ENCODE peak calls at places on chromosomes 3 and 15, in ten cellular contexts. Z is lower lobe of right lung; U is retinal pigment epithelial cell; N is AG08396; Y is activated naive CD4-positive, alpha-beta T cell treated with anti-CD3 and anti-CD28 coated beads, Interleukin-2, amount 10 ng/mL, durations not matched to agents 7 days and 5 days; M is HCT116; P is left colon; F is CD8-positive, alpha-beta T cell; S is stimulated activated CD4-positive, alpha-beta T cell treated with anti-CD3 and anti-CD28 coated beads, Interleukin-1b, Interleukin-23, amount 100 ng/mL, for 24 hours; G is fibroblast of lung. L is an unnamed sample.

GRCh38 chr15:65399997-65400396 is 22.2 kb upstream of the IGDCC3 start:
- DNase-seq in S (no peak), U (no peak), Y (no peak), F (no peak), M (no peak), P (no peak), N (no peak), G (no peak), Z (no peak), L (no peak)

GRCh38 chr3:128289534-128289933 is 136.3 kb downstream of the EEFSEC start:
- DNase-seq in S (no peak), U (no peak), N (no peak), P (no peak), Z (no peak), Y (no peak), G (no peak), M (no peak), F (no peak), L (no peak)

GRCh38 chr3:153285194-153285641 is 123.2 kb downstream of the RAP2B start:
- DNase-seq in Y (no peak), N (peak), S (no peak), U (no peak), Z (no peak), M (no peak), P (no peak), F (no peak), G (peak), L (no peak)

GRCh38 chr3:184766555-184767261 is 45.3 kb upstream of the VPS8 start:
- DNase-seq in N (no peak), U (no peak), Y (peak), G (peak), F (no peak), P (peak), M (no peak), Z (no peak), S (no peak), L (no peak)

GRCh38 chr15:35519536-35520149 is 26.3 kb downstream of the DPH6 start:
- DNase-seq in N (no peak), F (no peak), U (no peak), M (peak), G (peak), P (no peak), Z (no peak), S (no peak), Y (no peak), L (peak)

GRCh38 chr3:52782412-52783210 is 5.2 kb downstream of the ITIH1 start:
- DNase-seq in U (no peak), P (no peak), G (no peak), M (no peak), N (no peak), F (no peak), Z (peak), Y (no peak), S (no peak), L (no peak)

GRCh38 chr3:101873619-101874018 is 24.3 kb downstream of the NFKBIZ start:
- DNase-seq in Z (no peak), F (no peak), M (no peak), Y (no peak), G (peak), P (no peak), U (no peak), N (peak), S (no peak), L (no peak)

GRCh38 chr3:59425942-59426341 is 376.1 kb upstream of the CFAP20DC start:
- DNase-seq in N (no peak), Y (peak), Z (no peak), F (peak), S (no peak), G (no peak), P (no peak), M (no peak), U (no peak), L (peak)

GRCh38 chr3:71356272-71356671 is 227.3 kb downstream of the FOXP1 start:
- DNase-seq in Z (no peak), N (no peak), S (no peak), M (no peak), F (no peak), G (no peak), U (no peak), P (no peak), Y (no peak), L (no peak)

GRCh38 chr15:83446904-83447708 is at the start of gene SH3GL3:
- DNase-seq in Y (peak), G (peak), N (peak), M (peak), P (peak), Z (peak), U (no peak), S (no peak), F (peak), L (peak)

GRCh38 chr3:117589454-117589853 is 879.9 kb downstream of the TUSC7 start:
- DNase-seq in N (no peak), G (no peak), P (no peak), F (no peak), M (no peak), U (no peak), S (no peak), Z (no peak), Y (no peak), L (no peak)

GRCh38 chr3:72606005-72606800 is 242.0 kb downstream of the SHQ1 start:
- DNase-seq in P (no peak), S (no peak), N (no peak), Z (no peak), Y (no peak), M (no peak), G (no peak), F (no peak), U (no peak), L (no peak)

GRCh38 chr3:119457260-119457659 is 6.2 kb downstream of the TMEM39A start:
- DNase-seq in P (no peak), U (no peak), G (peak), N (no peak), Z (no peak), M (no peak), Y (no peak), F (no peak), S (no peak), L (no peak)

GRCh38 chr3:12833226-12834161 is 7.9 kb downstream of the RPL32 start:
- DNase-seq in U (no peak), Z (no peak), Y (no peak), M (no peak), F (no peak), N (no peak), P (no peak), G (no peak), S (no peak), L (no peak)

GRCh38 chr15:69159805-69160140 is 662 bp upstream of the GLCE start:
- DNase-seq in S (no peak), Y (no peak), F (no peak), U (no peak), G (no peak), N (no peak), P (no peak), M (no peak), Z (no peak), L (no peak)

GRCh38 chr3:176919836-176920760 is 277.2 kb downstream of the TBL1XR1 start:
- DNase-seq in M (no peak), P (peak), F (no peak), G (peak), N (peak), Z (no peak), S (no peak), U (no peak), Y (no peak), L (no peak)

GRCh38 chr15:28919201-28919627 is 33.4 kb downstream of the APBA2 start:
- DNase-seq in F (peak), G (no peak), Z (peak), Y (peak), P (no peak), N (no peak), M (no peak), U (no peak), S (no peak), L (no peak)

GRCh38 chr15:99029358-99029871 is 21.8 kb upstream of the PGPEP1L start:
- DNase-seq in P (no peak), G (no peak), Z (no peak), M (no peak), F (no peak), N (no peak), S (no peak), Y (no peak), U (no peak), L (no peak)

GRCh38 chr3:51389423-51390183 is 1.5 kb upstream of the RBM15B start:
- DNase-seq in F (peak), M (no peak), P (peak), G (peak), N (peak), S (no peak), U (no peak), Z (peak), Y (peak), L (peak)

GRCh38 chr3:10599444-10599843 is 94.1 kb upstream of the ATP2B2 start:
- DNase-seq in Z (no peak), Y (no peak), S (no peak), U (no peak), G (no peak), N (no peak), M (no peak), P (no peak), F (no peak), L (no peak)

GRCh38 chr3:60056394-60056793 is 1006.6 kb upstream of the CFAP20DC start:
- DNase-seq in U (no peak), G (no peak), Y (peak), P (no peak), N (no peak), M (no peak), Z (no peak), S (no peak), F (no peak), L (peak)

GRCh38 chr15:32721594-32721993 is 3.8 kb downstream of the GREM1 start:
- DNase-seq in F (no peak), Z (no peak), N (no peak), P (no peak), G (no peak), M (no peak), U (no peak), Y (no peak), S (no peak), L (no peak)

GRCh38 chr15:77036537-77037474 is 34.1 kb downstream of the TSPAN3 start:
- DNase-seq in F (no peak), S (no peak), P (peak), U (no peak), N (no peak), G (no peak), Y (peak), M (no peak), Z (peak), L (no peak)

GRCh38 chr15:31977138-31977537 is 53.2 kb upstream of the CHRNA7 start:
- DNase-seq in N (no peak), P (no peak), F (no peak), S (no peak), M (no peak), G (no peak), Y (no peak), U (no peak), Z (no peak), L (no peak)

GRCh38 chr3:81955908-81956307 is 194.5 kb upstream of the GBE1 start:
- DNase-seq in Y (no peak), Z (no peak), N (no peak), S (no peak), G (no peak), P (no peak), U (no peak), F (no peak), M (no peak), L (no peak)

GRCh38 chr15:57149196-57149595 is 227.1 kb upstream of the CGNL1 start:
- DNase-seq in G (peak), U (no peak), F (no peak), P (no peak), M (no peak), Y (no peak), Z (no peak), N (no peak), S (no peak), L (no peak)

GRCh38 chr3:66115858-66116654 is 77.3 kb upstream of the MAGI1 start:
- DNase-seq in F (no peak), M (peak), N (peak), U (peak), P (no peak), G (peak), Z (no peak), S (no peak), Y (no peak), L (no peak)

GRCh38 chr3:158659454-158660237 is 12.8 kb downstream of the LXN start:
- DNase-seq in Y (peak), M (peak), N (peak), S (no peak), Z (no peak), P (peak), G (peak), F (peak), U (no peak), L (peak)

GRCh38 chr15:79593119-79593869 is 161.2 kb downstream of the MINAR1 start:
- DNase-seq in S (no peak), Y (no peak), P (no peak), G (peak), M (no peak), U (no peak), Z (no peak), N (peak), F (no peak), L (no peak)

GRCh38 chr3:54578417-54578816 is 349.4 kb downstream of the LRTM1 start:
- DNase-seq in S (no peak), U (no peak), N (no peak), P (no peak), G (no peak), Y (no peak), Z (no peak), M (no peak), F (no peak), L (no peak)

GRCh38 chr15:48913141-48913540 is 35.2 kb downstream of the EID1 start:
- DNase-seq in Y (no peak), U (no peak), N (no peak), Z (no peak), P (no peak), G (no peak), M (no peak), F (no peak), S (no peak), L (peak)

GRCh38 chr3:154244644-154245043 is 79.6 kb downstream of the DHX36 start:
- DNase-seq in S (no peak), M (no peak), Z (no peak), N (no peak), Y (no peak), F (no peak), G (peak), P (no peak), U (no peak), L (no peak)

GRCh38 chr3:50447290-50447840 is 56.1 kb downstream of the CACNA2D2 start:
- DNase-seq in Z (peak), N (no peak), G (no peak), F (no peak), M (no peak), U (no peak), P (no peak), Y (no peak), S (no peak), L (no peak)

GRCh38 chr3:135918600-135918999 is 46.9 kb upstream of the PPP2R3A start:
- DNase-seq in Z (no peak), S (no peak), M (peak), P (no peak), G (peak), F (no peak), Y (no peak), U (no peak), N (peak), L (no peak)

GRCh38 chr15:75207618-75208500 is 6.2 kb downstream of the C15orf39 start:
- DNase-seq in Y (no peak), M (no peak), Z (no peak), G (no peak), P (no peak), F (no peak), S (no peak), U (no peak), N (no peak), L (no peak)

GRCh38 chr3:135215516-135215915 is 420.5 kb downstream of the EPHB1 start:
- DNase-seq in S (no peak), Y (no peak), U (no peak), Z (no peak), N (no peak), F (no peak), M (no peak), G (no peak), P (no peak), L (no peak)

GRCh38 chr15:27853624-27854455 is 245.3 kb downstream of the OCA2 start:
- DNase-seq in P (no peak), S (no peak), F (no peak), G (no peak), N (no peak), M (no peak), Z (no peak), U (no peak), Y (no peak), L (no peak)

GRCh38 chr3:111582114-111582461 is 13.1 kb downstream of the ZBED2 start:
- DNase-seq in P (no peak), S (no peak), G (peak), N (peak), Y (no peak), Z (no peak), F (no peak), M (peak), U (peak), L (no peak)